ENCODE peak calls at places on chromosomes 7 and 10, in seven cellular contexts. W, N, H, A, G, D and M are unnamed samples.

GRCh38 chr7:116368960-116369359 is 130.6 kb upstream of the CAV2 start:
- DNase-seq in H (no peak), G (no peak), N (no peak), D (no peak), A (no peak), W (no peak), M (no peak)

GRCh38 chr10:110398419-110399162 is 93.9 kb upstream of the SMNDC1 start:
- DNase-seq in A (peak; percentile 95), H (peak; percentile 86), D (peak; percentile 99), G (peak; percentile 23), W (no peak), N (peak; percentile 97), M (peak; percentile 96)

GRCh38 chr10:74575912-74576311 is 250.5 kb upstream of the KAT6B start:
- DNase-seq in N (no peak), H (no peak), D (no peak), W (no peak), G (no peak), A (no peak), M (no peak)

GRCh38 chr7:43694399-43694748 is 34.9 kb downstream of the COA1 start:
- DNase-seq in W (no peak), H (peak; percentile 68), D (peak; percentile 38), G (no peak), A (peak; percentile 76), N (peak; percentile 93), M (peak; percentile 86)

GRCh38 chr7:2478387-2478760 is 2.2 kb upstream of the GRIFIN start:
- DNase-seq in N (peak; percentile 38), H (no peak), A (peak; percentile 99), D (peak; percentile 43), G (no peak), W (no peak), M (peak; percentile 84)

GRCh38 chr10:15579605-15580004 is 140.1 kb downstream of the ITGA8 start:
- DNase-seq in D (no peak), N (peak; percentile 72), W (no peak), H (peak; percentile 13), G (no peak), A (no peak), M (peak; percentile 40)

GRCh38 chr10:107727762-107728317 is 563.3 kb upstream of the SORCS1 start:
- DNase-seq in H (no peak), D (no peak), W (no peak), G (no peak), N (peak; percentile 13), A (no peak), M (peak; percentile 37)

GRCh38 chr7:2431260-2431867 is 28.0 kb downstream of the CHST12 start:
- DNase-seq in A (peak; percentile 76), W (peak; percentile 47), N (no peak), H (no peak), G (peak; percentile 42), D (peak; percentile 20), M (no peak)

GRCh38 chr7:45978010-45978681 is 57.1 kb upstream of the IGFBP3 start:
- DNase-seq in A (peak; percentile 96), N (peak; percentile 88), D (peak; percentile 99), H (peak; percentile 92), G (peak; percentile 14), W (no peak), M (peak; percentile 99)

GRCh38 chr10:7832060-7832459 is 13.8 kb downstream of the TAF3 start:
- DNase-seq in H (no peak), W (no peak), D (no peak), G (no peak), A (no peak), N (no peak), M (peak; percentile 47)

GRCh38 chr7:32243891-32244290 is 173.7 kb upstream of the PDE1C start:
- DNase-seq in D (no peak), W (no peak), A (no peak), N (no peak), H (no peak), G (no peak), M (no peak)

GRCh38 chr10:97608991-97609561 is 19.6 kb downstream of the C10orf62 start:
- DNase-seq in W (no peak), H (no peak), G (no peak), A (no peak), D (no peak), N (no peak), M (no peak)

GRCh38 chr10:132200344-132201110 is 13.8 kb downstream of the DPYSL4 start:
- DNase-seq in N (no peak), H (no peak), A (peak; percentile 88), D (no peak), W (no peak), G (no peak), M (no peak)

GRCh38 chr7:134212576-134213546 is 85.7 kb downstream of the LRGUK start:
- DNase-seq in D (peak; percentile 17), N (peak; percentile 77), G (no peak), W (no peak), H (peak; percentile 11), A (no peak), M (no peak)

GRCh38 chr10:76337641-76338040 is 906.2 kb downstream of the LRMDA start:
- DNase-seq in N (peak; percentile 61), W (no peak), D (no peak), H (peak; percentile 69), G (no peak), A (no peak), M (peak; percentile 66)

GRCh38 chr10:87675396-87676376 is 16.0 kb downstream of the PAPSS2 start:
- DNase-seq in D (peak; percentile 42), G (no peak), A (no peak), H (peak; percentile 59), W (no peak), N (peak; percentile 52), M (peak; percentile 74)

GRCh38 chr10:86868353-86868752 is 89.1 kb downstream of the MMRN2 start:
- DNase-seq in A (no peak), H (no peak), N (peak; percentile 17), W (no peak), G (peak; percentile 83), D (no peak), M (no peak)

GRCh38 chr7:47568569-47568968 is 13.3 kb downstream of the TNS3 start:
- DNase-seq in H (no peak), A (no peak), D (no peak), G (no peak), W (no peak), N (no peak), M (no peak)

GRCh38 chr7:15476101-15476918 is 85.5 kb downstream of the AGMO start:
- DNase-seq in A (no peak), D (no peak), G (no peak), W (no peak), N (no peak), H (no peak), M (peak; percentile 13)

GRCh38 chr7:29511851-29512250 is 51.8 kb upstream of the PRR15 start:
- DNase-seq in G (no peak), W (no peak), A (no peak), H (no peak), N (no peak), D (no peak), M (no peak)

GRCh38 chr10:33832124-33832787 is 497.8 kb upstream of the NRP1 start:
- DNase-seq in H (no peak), A (no peak), N (no peak), G (no peak), D (no peak), W (no peak), M (no peak)

GRCh38 chr7:121494531-121494930 is 98.4 kb upstream of the FAM3C start:
- DNase-seq in A (no peak), N (no peak), D (no peak), W (no peak), H (no peak), G (no peak), M (no peak)

GRCh38 chr10:4916086-4916716 is 47.0 kb upstream of the AKR1C1 start:
- DNase-seq in G (no peak), A (no peak), H (no peak), N (no peak), D (no peak), W (no peak), M (no peak)

GRCh38 chr10:132665946-132666732 is 119.8 kb downstream of the NKX6-2 start:
- DNase-seq in N (peak; percentile 77), A (peak; percentile 99), W (no peak), H (peak; percentile 63), G (no peak), D (peak; percentile 71), M (peak; percentile 84)

GRCh38 chr7:91759205-91759863 is 121.2 kb downstream of the MTERF1 start:
- DNase-seq in D (peak; percentile 65), W (no peak), N (peak; percentile 54), A (no peak), G (peak; percentile 38), H (no peak), M (no peak)

GRCh38 chr10:25934673-25935139 is 677 bp downstream of the MYO3A start:
- DNase-seq in N (no peak), D (peak; percentile 10), G (peak; percentile 71), A (peak; percentile 56), W (no peak), H (no peak), M (no peak)

GRCh38 chr7:96800122-96800521 is 90.5 kb upstream of the SEM1 start:
- DNase-seq in D (no peak), H (no peak), N (no peak), W (no peak), G (no peak), A (no peak), M (no peak)

DNA sequence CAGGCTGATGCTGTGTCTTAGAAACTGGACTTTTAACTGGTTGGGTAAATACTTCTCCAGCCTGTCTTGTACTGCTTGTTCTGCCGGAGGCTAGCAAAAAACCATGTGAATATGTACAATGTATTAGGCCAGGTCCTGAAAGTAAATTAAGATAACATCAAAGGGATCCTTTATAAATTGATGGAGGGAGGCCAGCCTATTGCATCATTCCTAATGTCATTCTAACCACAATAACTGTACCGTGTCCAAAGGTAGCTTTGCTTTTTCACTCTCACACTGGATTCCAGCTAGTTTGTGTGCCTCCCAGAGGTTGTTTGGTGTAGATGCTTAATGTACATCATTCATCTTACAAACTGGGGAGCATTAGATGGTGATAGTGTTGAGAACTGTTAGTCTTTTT is 91.2 kb upstream of the SEM1 start:
- DNase-seq in H (no peak), W (no peak), A (no peak), N (no peak), G (no peak), D (no peak), M (no peak)
- TF ChIP-seq CTCF in H (no peak), W (no peak), A (no peak), N (no peak), G (no peak), D (no peak), M (no peak)

GRCh38 chr10:1309969-1310789 is 254.0 kb downstream of the WDR37 start:
- DNase-seq in G (peak; percentile 36), N (no peak), W (no peak), A (no peak), H (no peak), D (no peak), M (no peak)
- H3K4me3 ChIP-seq in G (no peak overlapping the region), N (no peak overlapping the region), W (no peak overlapping the region), A (no peak overlapping the region), H (no peak overlapping the region), D (no peak overlapping the region), M (no peak overlapping the region)

GRCh38 chr7:55050286-55050685 is 31.5 kb downstream of the EGFR start:
- DNase-seq in W (no peak), N (no peak), H (no peak), G (no peak), A (no peak), D (no peak), M (peak; percentile 32)
- TF ChIP-seq CTCF in W (no peak), N (no peak), H (peak; percentile 20), G (no peak), A (peak; percentile 16), D (no peak), M (peak; percentile 50)

GRCh38 chr10:43424431-43424830 is 12.5 kb upstream of the ZNF487 start:
- DNase-seq in N (peak; percentile 46), D (no peak), A (no peak), W (no peak), G (no peak), H (no peak), M (no peak)

GRCh38 chr10:43421519-43421918 is 12.5 kb upstream of the HNRNPF start:
- DNase-seq in N (no peak), G (no peak), D (no peak), H (no peak), W (no peak), A (peak; percentile 75), M (no peak)

GRCh38 chr10:43427166-43427825 is 9.6 kb upstream of the ZNF487 start:
- DNase-seq in A (no peak), D (no peak), W (no peak), G (no peak), N (no peak), H (no peak), M (no peak)
- H3K4me3 ChIP-seq in A (no peak overlapping the region), D (no peak overlapping the region), W (no peak overlapping the region), G (no peak overlapping the region), N (no peak overlapping the region), H (no peak overlapping the region), M (no peak overlapping the region)